ENCODE peak calls at places on chromosome 18, in seven cellular contexts. J, G, Y, S, N, R and T are unnamed samples. For H3K4me1, the result is how much of the 10 kb centered on the place peaks cover.

GRCh38 chr18:52869942-52870907 is 530.2 kb downstream of the DCC start:
- DNase-seq in J (no peak), G (peak), Y (no peak), S (no peak), N (no peak), R (no peak), T (no peak)

GRCh38 chr18:67788315-67788714 is 271.8 kb upstream of the DSEL start:
- DNase-seq in J (no peak), G (no peak), Y (no peak), S (no peak), N (no peak), R (no peak), T (no peak)

GRCh38 chr18:40555914-40556313 is 1399.1 kb upstream of the PIK3C3 start:
- DNase-seq in J (no peak), G (no peak), Y (no peak), S (no peak), N (no peak), R (no peak), T (no peak)

GRCh38 chr18:57441395-57441794 is 6.2 kb downstream of the ONECUT2 start:
- DNase-seq in J (no peak), G (peak), Y (no peak), S (no peak), N (no peak), R (no peak), T (no peak)

GRCh38 chr18:58671941-58672565 is 788 bp downstream of the MALT1 start:
- DNase-seq in J (no peak), G (peak), Y (no peak), S (no peak), N (no peak), R (peak), T (no peak)

GRCh38 chr18:79897940-79898625 is 53.4 kb downstream of the SLC66A2 start:
- DNase-seq in J (no peak), G (peak), Y (no peak), S (no peak), N (no peak), R (no peak), T (no peak)

GRCh38 chr18:31679133-31679731 is 5.1 kb downstream of the B4GALT6 start:
- DNase-seq in J (no peak), G (peak), Y (no peak), S (no peak), N (no peak), R (no peak), T (no peak)

GRCh38 chr18:79068299-79068945 is 772 bp upstream of the ATP9B start:
- DNase-seq in J (no peak), G (no peak), Y (no peak), S (no peak), N (no peak), R (no peak), T (no peak)

GRCh38 chr18:58247363-58247834 is 203.4 kb downstream of the NEDD4L start:
- DNase-seq in J (no peak), G (no peak), Y (no peak), S (no peak), N (no peak), R (no peak), T (no peak)

GRCh38 chr18:30929065-30929464 is 113.5 kb downstream of the DSC3 start:
- DNase-seq in J (no peak), G (no peak), Y (no peak), S (no peak), N (no peak), R (no peak), T (no peak)

GRCh38 chr18:78742346-78742745 is 237.3 kb upstream of the SALL3 start:
- DNase-seq in J (no peak), G (peak), Y (no peak), S (no peak), N (no peak), R (no peak), T (peak)

GRCh38 chr18:80175451-80176235 is 66.6 kb downstream of the ADNP2 start:
- DNase-seq in J (peak), G (peak), Y (no peak), S (no peak), N (no peak), R (no peak), T (peak)

GRCh38 chr18:4248686-4249085 is 206.4 kb downstream of the DLGAP1 start:
- DNase-seq in J (no peak), G (peak), Y (no peak), S (no peak), N (no peak), R (no peak), T (no peak)

GRCh38 chr18:37364237-37364636 is 201.4 kb downstream of the CELF4 start:
- DNase-seq in J (no peak), G (no peak), Y (no peak), S (peak), N (peak), R (peak), T (no peak)

GRCh38 chr18:12027046-12027445 is 45.7 kb downstream of the IMPA2 start:
- DNase-seq in J (no peak), G (no peak), Y (no peak), S (no peak), N (peak), R (no peak), T (no peak)

GRCh38 chr18:8381801-8382459 is 227.3 kb upstream of the RAB12 start:
- DNase-seq in J (no peak), G (no peak), Y (no peak), S (no peak), N (no peak), R (no peak), T (no peak)

GRCh38 chr18:49249523-49249922 is 210.9 kb downstream of the DYM start:
- DNase-seq in J (no peak), G (peak), Y (no peak), S (no peak), N (no peak), R (no peak), T (no peak)

GRCh38 chr18:78607221-78607620 is 372.4 kb upstream of the SALL3 start:
- DNase-seq in J (no peak), G (no peak), Y (no peak), S (no peak), N (no peak), R (no peak), T (no peak)

GRCh38 chr18:36688020-36688965 is 140.5 kb downstream of the TPGS2 start:
- DNase-seq in J (peak), G (peak), Y (peak), S (peak), N (peak), R (no peak), T (peak)

GRCh38 chr18:24982831-24983230 is 369.1 kb downstream of the ZNF521 start:
- DNase-seq in J (no peak), G (no peak), Y (no peak), S (no peak), N (no peak), R (no peak), T (no peak)

GRCh38 chr18:62450546-62451395 is 72.1 kb upstream of the ZCCHC2 start:
- DNase-seq in J (no peak), G (peak), Y (peak), S (peak), N (peak), R (peak), T (no peak)

GRCh38 chr18:51711298-51711889 is 513.9 kb upstream of the MEX3C start:
- DNase-seq in J (no peak), G (no peak), Y (no peak), S (no peak), N (no peak), R (no peak), T (no peak)
- H3K4me3 ChIP-seq in J (no peak), G (no peak), Y (no peak), S (no peak), N (no peak), R (no peak), T (no peak)

DNA sequence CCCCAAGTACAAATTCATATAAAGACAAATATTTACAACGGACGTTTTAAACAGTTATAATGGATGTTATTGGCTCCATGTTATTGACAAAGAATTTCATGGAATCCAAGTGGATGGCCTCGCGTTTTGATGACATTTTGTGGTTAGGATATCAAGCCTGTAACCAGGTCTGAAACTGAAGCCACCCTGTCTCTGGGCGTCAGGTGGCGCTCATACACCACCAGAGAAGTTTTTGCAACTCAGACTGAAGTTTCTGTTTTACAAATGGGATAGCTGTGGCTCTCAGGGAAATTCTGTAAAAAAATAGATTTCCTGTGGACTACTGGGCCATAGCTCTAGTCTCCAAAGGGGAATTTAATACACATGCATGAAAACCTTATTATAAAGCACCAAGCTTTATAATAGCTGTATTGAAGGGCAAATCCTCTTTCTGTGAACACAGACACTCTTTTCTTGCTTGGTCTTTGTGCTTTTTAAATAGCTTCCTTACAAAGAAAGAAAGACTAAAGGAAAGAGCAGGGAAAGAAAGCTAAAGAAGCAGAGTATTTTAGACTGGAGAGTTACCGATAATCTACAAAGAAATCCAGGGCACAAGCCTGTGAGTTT is 86.7 kb downstream of the C18orf54 start:
- DNase-seq in J (no peak), G (peak), Y (peak), S (no peak), N (peak), R (no peak), T (peak)
- TF ChIP-seq CTCF in J (peak), G (peak), Y (peak), S (peak), N (peak), R (peak), T (peak)

DNA sequence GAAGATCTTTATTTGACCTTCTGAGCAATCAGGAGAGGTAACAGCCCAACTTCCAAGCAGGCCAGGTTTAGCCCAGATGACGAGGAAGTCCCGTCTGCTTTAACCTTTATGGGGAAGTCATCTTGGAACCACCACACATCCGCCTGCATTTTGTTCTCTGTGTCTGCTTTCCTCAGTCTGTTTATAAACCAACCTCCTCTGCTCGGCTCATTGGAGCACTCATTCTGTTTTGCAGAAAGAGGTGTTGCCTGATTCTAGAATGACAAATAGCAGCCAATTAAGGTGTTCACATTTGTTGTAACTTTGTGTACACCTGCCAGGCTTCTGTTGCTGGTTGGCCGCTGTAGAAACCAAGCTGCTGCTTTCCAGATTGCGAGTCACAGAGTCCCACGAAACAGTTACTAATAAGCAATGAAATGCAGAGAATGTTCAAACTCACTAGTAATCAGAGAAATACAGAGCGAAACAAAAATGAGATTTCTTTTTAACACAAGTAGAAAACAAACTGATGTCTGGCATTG is 64.2 kb downstream of the MBP start:
- DNase-seq in J (peak), G (no peak), Y (no peak), S (no peak), N (no peak), R (no peak), T (no peak)
- H3K4me1 ChIP-seq in J (half or more), G (half or more), Y (under half), S (half or more), N (under half), R (half or more), T (under half)

DNA sequence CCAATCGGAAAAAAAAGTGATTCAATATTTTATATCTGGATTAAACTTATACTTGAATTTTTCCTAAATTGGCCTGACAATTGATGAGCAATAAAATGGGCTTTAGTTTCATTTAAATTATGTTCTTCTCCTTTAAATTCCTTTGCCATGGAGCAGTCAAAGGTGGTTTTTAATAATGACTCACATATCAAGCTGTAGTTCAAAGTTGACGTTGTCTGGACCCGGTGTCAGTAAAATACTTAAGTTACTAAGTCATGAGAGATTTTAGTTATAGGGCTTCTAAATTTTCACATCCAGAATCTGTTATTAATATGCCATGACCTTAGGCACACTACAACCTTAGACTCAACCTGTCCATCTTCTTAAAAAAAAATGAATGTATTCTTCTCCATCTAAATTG is 62.5 kb downstream of the CDH2 start:
- DNase-seq in J (no peak), G (no peak), Y (no peak), S (no peak), N (no peak), R (no peak), T (no peak)
- H3K4me3 ChIP-seq in J (no peak), G (no peak), Y (no peak), S (no peak), N (no peak), R (no peak), T (no peak)

DNA sequence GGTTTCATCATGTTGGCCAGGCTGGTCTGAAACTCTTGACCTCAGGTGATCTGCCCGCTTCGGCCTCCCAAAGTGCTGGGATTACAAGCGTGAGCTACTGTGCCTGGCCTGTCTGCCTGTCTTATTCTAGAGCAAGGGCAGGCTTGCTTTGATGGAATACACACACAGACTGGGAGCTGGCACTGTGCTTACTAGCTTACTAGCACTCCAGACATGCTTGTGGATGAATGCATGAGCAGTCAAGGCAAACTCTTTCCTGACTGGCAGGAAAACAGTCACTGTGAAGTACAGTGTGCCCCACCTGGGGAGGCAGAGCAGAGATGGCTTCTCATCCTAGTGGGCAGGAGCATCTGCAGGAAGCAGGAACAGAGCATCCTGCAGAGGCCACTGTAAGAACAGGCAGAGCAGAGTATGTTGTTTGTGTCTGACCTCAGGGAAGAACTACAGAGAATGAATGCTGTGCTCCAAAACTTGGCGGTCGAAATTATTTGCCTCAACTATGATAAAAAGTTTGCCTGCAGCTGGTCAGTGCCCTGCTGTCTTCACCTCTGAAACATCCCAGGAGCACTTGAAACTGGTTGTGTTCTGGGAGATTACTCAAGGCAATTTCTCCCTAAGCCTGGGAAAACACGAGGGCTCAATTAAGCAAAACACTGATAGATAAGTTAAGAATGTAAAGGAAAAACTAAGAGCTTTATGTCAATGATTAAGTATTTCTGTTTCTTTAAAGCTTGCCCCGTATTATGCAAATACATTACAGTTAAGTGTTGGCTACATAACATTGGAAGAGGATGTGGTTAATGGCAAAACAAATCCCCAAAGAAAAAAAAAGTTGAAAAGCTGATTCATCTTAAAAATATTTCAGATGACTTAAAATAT is 102.4 kb downstream of the VAPA start:
- DNase-seq in J (no peak), G (peak), Y (no peak), S (no peak), N (no peak), R (no peak), T (no peak)
- TF ChIP-seq CTCF in J (no peak), G (peak), Y (no peak), S (peak), N (no peak), R (no peak), T (no peak)

GRCh38 chr18:13560306-13560705 is 166.1 kb downstream of the FAM210A start:
- DNase-seq in J (no peak), G (no peak), Y (no peak), S (no peak), N (no peak), R (no peak), T (no peak)

GRCh38 chr18:13564579-13564978 is 161.8 kb downstream of the FAM210A start:
- DNase-seq in J (peak), G (no peak), Y (no peak), S (no peak), N (no peak), R (no peak), T (peak)

GRCh38 chr18:13565228-13565627 is 161.1 kb downstream of the FAM210A start:
- DNase-seq in J (no peak), G (no peak), Y (no peak), S (no peak), N (peak), R (no peak), T (no peak)

GRCh38 chr18:13562494-13563029 is 163.8 kb downstream of the FAM210A start:
- DNase-seq in J (peak), G (no peak), Y (no peak), S (no peak), N (no peak), R (peak), T (no peak)

DNA sequence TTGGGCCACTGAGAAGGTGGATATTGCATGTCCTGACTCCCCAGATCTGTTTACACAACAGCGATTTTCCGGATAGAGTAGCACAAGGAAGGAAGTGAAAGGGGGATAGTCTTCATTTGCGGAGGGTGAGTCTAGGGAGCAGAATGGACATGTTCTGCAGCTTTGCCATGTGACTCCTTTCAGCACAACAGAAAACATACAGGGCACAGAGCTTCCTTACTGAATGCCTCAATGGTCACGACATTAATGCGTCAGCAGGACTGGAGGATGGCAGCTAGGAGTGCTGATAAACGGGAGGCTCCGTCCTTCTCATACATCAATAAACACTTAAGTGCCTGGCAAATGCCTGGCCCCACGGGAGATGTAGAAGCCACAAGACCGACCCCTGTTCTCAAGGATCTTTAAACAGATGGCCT is 163.0 kb downstream of the FAM210A start:
- DNase-seq in J (no peak), G (no peak), Y (no peak), S (no peak), N (no peak), R (no peak), T (no peak)
- H3K4me1 ChIP-seq in J (under half), G (under half), Y (under half), S (half or more), N (under half), R (half or more), T (under half)

GRCh38 chr18:22710628-22711380 is 222.3 kb upstream of the RBBP8 start:
- DNase-seq in J (no peak), G (peak), Y (no peak), S (peak), N (peak), R (no peak), T (peak)
- H3K4me3 ChIP-seq in J (no peak), G (peak), Y (no peak), S (peak), N (peak), R (peak), T (no peak)

GRCh38 chr18:76618721-76619120 is 123.7 kb upstream of the ZNF516 start:
- DNase-seq in J (no peak), G (no peak), Y (no peak), S (no peak), N (no peak), R (no peak), T (no peak)

GRCh38 chr18:76621782-76622495 is 126.9 kb upstream of the ZNF516 start:
- DNase-seq in J (no peak), G (peak), Y (no peak), S (no peak), N (no peak), R (no peak), T (no peak)

GRCh38 chr18:76621184-76621583 is 126.1 kb upstream of the ZNF516 start:
- DNase-seq in J (no peak), G (no peak), Y (no peak), S (no peak), N (no peak), R (no peak), T (no peak)

GRCh38 chr18:76619342-76620315 is 124.6 kb upstream of the ZNF516 start:
- DNase-seq in J (no peak), G (no peak), Y (no peak), S (peak), N (peak), R (peak), T (peak)

GRCh38 chr18:76620326-76620813 is 125.3 kb upstream of the ZNF516 start:
- DNase-seq in J (peak), G (peak), Y (no peak), S (peak), N (peak), R (peak), T (peak)
- TF ChIP-seq CTCF in J (no peak), G (peak), Y (no peak), S (peak), N (peak), R (peak), T (no peak)

GRCh38 chr18:44917184-44917864 is 236.6 kb downstream of the SETBP1 start:
- DNase-seq in J (no peak), G (no peak), Y (no peak), S (no peak), N (no peak), R (no peak), T (no peak)
- H3K4me1 ChIP-seq in J (under half), G (under half), Y (under half), S (under half), N (half or more), R (under half), T (under half)